ENCODE peak calls at places on chromosome 4, in seven cellular contexts. Z is GM12878, L is A549, A is SK-N-SH, V is IMR-90, P is K562, X is H1. U is an unnamed sample.

GRCh38 chr4:10020871-10021676 is at the start of gene SLC2A9:
- DNase-seq in Z (no peak), A (no peak), L (no peak), X (no peak), P (no peak), V (no peak), U (peak)

GRCh38 chr4:128228021-128228571 is 59.5 kb downstream of the PGRMC2 start:
- DNase-seq in P (no peak), X (no peak), Z (no peak), V (no peak), A (no peak), L (peak), U (no peak)

GRCh38 chr4:149638073-149638472 is 177.6 kb downstream of the IQCM start:
- DNase-seq in V (peak), A (no peak), L (no peak), Z (no peak), P (no peak), X (no peak), U (no peak)

GRCh38 chr4:31662951-31663350 is 942.8 kb downstream of the PCDH7 start:
- DNase-seq in X (no peak), P (no peak), A (no peak), V (no peak), Z (no peak), L (no peak), U (no peak)

GRCh38 chr4:26181616-26182015 is 139.2 kb upstream of the RBPJ start:
- DNase-seq in P (no peak), X (no peak), V (peak), L (no peak), A (no peak), Z (no peak), U (no peak)

GRCh38 chr4:41631538-41631937 is 93.6 kb downstream of the LIMCH1 start:
- DNase-seq in P (no peak), X (no peak), V (no peak), Z (no peak), A (no peak), L (no peak), U (no peak)

GRCh38 chr4:161498155-161498554 is 665.6 kb downstream of the FSTL5 start:
- DNase-seq in X (no peak), Z (no peak), P (no peak), L (no peak), A (no peak), V (no peak), U (no peak)

GRCh38 chr4:67082746-67083145 is 462.6 kb downstream of the CENPC start:
- DNase-seq in P (no peak), Z (no peak), X (no peak), A (no peak), V (no peak), L (no peak), U (no peak)

GRCh38 chr4:20323991-20324390 is 72.3 kb downstream of the SLIT2 start:
- DNase-seq in P (no peak), A (no peak), X (no peak), V (peak), Z (no peak), L (no peak), U (no peak)

GRCh38 chr4:89708903-89709361 is 128.0 kb downstream of the SNCA start:
- DNase-seq in L (no peak), V (peak), X (no peak), P (no peak), A (no peak), Z (no peak), U (no peak)

GRCh38 chr4:82601242-82602015 is 39.6 kb upstream of the TMEM150C start:
- DNase-seq in X (no peak), Z (no peak), P (no peak), V (no peak), L (no peak), A (no peak), U (no peak)

GRCh38 chr4:6608758-6609414 is 31.6 kb upstream of the MRFAP1 start:
- DNase-seq in P (peak), A (no peak), X (peak), V (no peak), L (peak), Z (no peak), U (no peak)

GRCh38 chr4:108694423-108694822 is 44.0 kb downstream of the OSTC start:
- DNase-seq in X (no peak), L (no peak), A (no peak), P (no peak), Z (no peak), V (no peak), U (no peak)

GRCh38 chr4:56040842-56041241 is 92.1 kb downstream of the CEP135 start:
- DNase-seq in V (no peak), X (no peak), P (no peak), L (no peak), A (no peak), Z (no peak), U (no peak)

GRCh38 chr4:77818667-77819408 is at the start of gene CNOT6L:
- DNase-seq in A (peak), V (peak), L (peak), X (peak), P (peak), Z (no peak), U (no peak)

GRCh38 chr4:81427605-81427922 is 44.1 kb downstream of the RASGEF1B start:
- DNase-seq in P (no peak), Z (no peak), A (no peak), X (no peak), L (no peak), V (no peak), U (no peak)

GRCh38 chr4:3777033-3777390 is 10.8 kb downstream of the ADRA2C start:
- DNase-seq in V (no peak), Z (no peak), L (no peak), X (no peak), P (no peak), A (no peak), U (no peak)

GRCh38 chr4:20831746-20832145 is 131.5 kb downstream of the PACRGL start:
- DNase-seq in V (no peak), A (no peak), Z (no peak), P (no peak), L (no peak), X (no peak), U (no peak)

GRCh38 chr4:39446842-39447573 is 11.7 kb downstream of the RPL9 start:
- DNase-seq in L (no peak), X (peak), V (peak), Z (peak), P (no peak), A (no peak), U (no peak)

GRCh38 chr4:120299631-120300030 is 233.0 kb upstream of the MAD2L1 start:
- DNase-seq in P (no peak), V (no peak), A (no peak), X (no peak), Z (no peak), L (no peak), U (no peak)

GRCh38 chr4:17230727-17231126 is 281.2 kb downstream of the QDPR start:
- DNase-seq in V (no peak), X (no peak), Z (no peak), P (no peak), A (no peak), L (no peak), U (no peak)

GRCh38 chr4:121380448-121381147 is at the start of gene QRFPR:
- DNase-seq in L (peak), P (peak), X (peak), Z (no peak), V (no peak), A (peak), U (no peak)

GRCh38 chr4:121182296-121182695 is 18.2 kb upstream of the TNIP3 start:
- DNase-seq in Z (no peak), X (no peak), V (peak), P (no peak), L (no peak), A (no peak), U (no peak)

GRCh38 chr4:32094987-32095386 is 1374.8 kb downstream of the PCDH7 start:
- DNase-seq in V (no peak), L (no peak), Z (no peak), A (no peak), X (no peak), P (no peak), U (no peak)

GRCh38 chr4:112231779-112232713 is at the start of gene AP1AR:
- DNase-seq in P (peak), L (peak), X (peak), Z (peak), A (peak), V (peak), U (peak)

GRCh38 chr4:153217440-153217839 is 13.2 kb downstream of the TRIM2 start:
- DNase-seq in A (no peak), Z (no peak), L (no peak), X (no peak), V (no peak), P (no peak), U (no peak)

GRCh38 chr4:153634737-153635353 is 49.2 kb upstream of the TLR2 start:
- DNase-seq in L (peak), P (peak), V (peak), A (peak), X (no peak), Z (no peak), U (peak)

GRCh38 chr4:87333267-87333666 is 10.6 kb upstream of the HSD17B13 start:
- DNase-seq in P (no peak), A (no peak), V (no peak), Z (no peak), L (no peak), X (no peak), U (no peak)
- TF ChIP-seq RFX5 in P (no peak), A (no peak), V (no peak), Z (no peak), L (no peak), X (no peak), U (no peak)

GRCh38 chr4:8737075-8737474 is 134.6 kb downstream of the HMX1 start:
- DNase-seq in P (no peak), X (no peak), L (no peak), V (no peak), A (no peak), Z (no peak), U (no peak)
- TF ChIP-seq RAD21 in P (no peak), X (no peak), L (no peak), V (no peak), A (no peak), Z (no peak), U (no peak)

DNA sequence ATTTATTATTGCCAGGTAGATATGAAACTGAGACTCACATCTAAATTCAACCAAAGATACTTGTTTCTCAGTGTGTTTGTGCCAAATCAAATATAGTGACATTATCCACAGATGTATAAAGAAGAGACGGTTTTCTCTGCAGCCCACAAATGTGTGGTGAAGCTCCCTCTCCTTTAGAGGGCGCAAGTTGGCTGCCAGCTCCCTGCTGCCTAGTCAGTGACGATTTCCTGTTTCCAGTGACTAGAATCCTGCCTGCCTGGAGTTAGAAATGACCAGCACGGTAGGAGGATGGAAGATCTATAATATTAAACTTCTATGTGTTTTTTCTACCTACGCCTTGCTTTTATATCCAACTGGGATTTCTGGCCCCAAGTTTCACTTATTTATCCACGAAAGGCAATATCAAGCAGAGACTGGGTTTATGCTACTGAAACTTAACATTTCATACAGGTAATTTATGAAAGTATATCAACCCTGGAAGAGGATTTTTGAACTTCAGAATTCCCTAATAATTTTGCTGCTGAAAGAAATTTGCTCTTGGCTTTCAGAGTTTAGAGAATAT is 1793.7 kb upstream of the TENM3 start:
- DNase-seq in V (peak), A (peak), L (peak), Z (no peak), X (no peak), P (no peak), U (peak)
- TF ChIP-seq RFX5 in V (no peak), A (no peak), L (no peak), Z (no peak), X (no peak), P (no peak), U (no peak)

GRCh38 chr4:771464-771863 is 54.5 kb downstream of the CPLX1 start:
- DNase-seq in Z (no peak), L (no peak), A (no peak), V (no peak), X (no peak), P (no peak), U (no peak)
- TF ChIP-seq RAD21 in Z (no peak), L (no peak), A (no peak), V (no peak), X (no peak), P (no peak), U (no peak)

GRCh38 chr4:175273995-175274753 is 356.0 kb downstream of the ADAM29 start:
- DNase-seq in P (no peak), V (peak), L (no peak), Z (no peak), X (no peak), A (no peak), U (no peak)
- TF ChIP-seq RFX5 in P (no peak), V (no peak), L (no peak), Z (no peak), X (no peak), A (no peak), U (no peak)

DNA sequence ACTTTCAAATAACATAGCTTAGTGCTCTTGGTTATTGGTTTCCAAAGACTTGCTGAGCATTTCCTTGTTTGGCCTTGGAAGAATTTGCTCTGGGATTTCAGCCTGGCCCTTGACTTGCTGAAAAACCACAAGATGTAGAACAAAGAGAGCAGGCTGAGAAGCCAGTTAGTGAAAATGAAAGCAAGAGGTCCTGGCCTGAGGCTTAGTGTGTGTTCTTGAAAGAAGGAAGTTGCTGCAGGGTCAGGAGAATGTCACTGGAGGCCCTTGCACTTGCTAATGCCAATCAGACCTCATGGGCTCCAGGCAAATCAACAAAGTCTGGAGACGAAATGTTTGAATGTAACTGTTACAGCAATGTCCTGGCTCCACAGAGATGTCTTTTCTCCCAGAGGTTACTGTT is 79.4 kb downstream of the SYNPO2 start:
- DNase-seq in P (no peak), Z (peak), A (no peak), L (no peak), V (peak), X (no peak), U (no peak)
- TF ChIP-seq RAD21 in P (no peak), Z (no peak), A (no peak), L (no peak), V (no peak), X (no peak), U (no peak)

U was measured in HepG2.